ENCODE peak calls at places on chromosome 18, in nine cellular contexts. J is neural crest cell; S is GDM1; Y is kidney glomerular epithelial cell; U is tibial nerve; F is stimulated activated naive B cell treated with anti-CD40 and anti-IgM and Interleukin-4, amounts not matched to agents 10 μg/mL and 1 μg/mL and 100 μg/mL, for 72 hours; W is activated T-cell treated with anti-CD3 and anti-CD28 coated beads for 4 hours; L is Right ventricle myocardium inferior; V is SW480. E is an unnamed sample.

GRCh38 chr18:36756262-36756661 is 72.5 kb downstream of the TPGS2 start:
- DNase-seq in J (no peak), S (no peak), Y (no peak), U (no peak), F (no peak), W (no peak), L (no peak), V (peak), E (no peak)

GRCh38 chr18:22858121-22858520 is 75.0 kb upstream of the RBBP8 start:
- DNase-seq in J (no peak), S (no peak), Y (no peak), U (no peak), F (no peak), W (no peak), L (no peak), V (no peak), E (no peak)

GRCh38 chr18:40413160-40413559 is 1541.9 kb upstream of the PIK3C3 start:
- DNase-seq in J (peak), S (no peak), Y (peak), U (no peak), F (no peak), W (no peak), L (no peak), V (peak), E (no peak)

GRCh38 chr18:13495980-13496379 is 230.4 kb downstream of the FAM210A start:
- DNase-seq in J (no peak), S (no peak), Y (no peak), U (no peak), F (no peak), W (no peak), L (no peak), V (no peak), E (no peak)

GRCh38 chr18:58819051-58819450 is 45.6 kb upstream of the ZNF532 start:
- DNase-seq in J (no peak), S (no peak), Y (no peak), U (no peak), F (no peak), W (no peak), L (no peak), V (peak), E (no peak)

GRCh38 chr18:30333310-30333709 is 709.2 kb downstream of the DSC3 start:
- DNase-seq in J (no peak), S (no peak), Y (no peak), U (no peak), F (no peak), W (no peak), L (no peak), V (no peak), E (no peak)

GRCh38 chr18:48834421-48835011 is 116.2 kb downstream of the SMAD7 start:
- DNase-seq in J (no peak), S (peak), Y (peak), U (no peak), F (peak), W (peak), L (peak), V (peak), E (peak)

GRCh38 chr18:47915229-47915628 is 15.2 kb downstream of the SMAD2 start:
- DNase-seq in J (no peak), S (no peak), Y (no peak), U (no peak), F (no peak), W (no peak), L (no peak), V (no peak), E (no peak)

E was measured in right cardiac atrium.